ENCODE peak calls at places on chromosome 5, in four cellular contexts. I is K562, U is IMR-90, A is GM12878. W is an unnamed sample. For H3K4me1, the result is how much of the 10 kb centered on the place peaks cover.

GRCh38 chr5:168940712-168941111 is 360.2 kb downstream of the SLIT3 start:
- DNase-seq in I (no peak), U (no peak), A (no peak), W (no peak)

GRCh38 chr5:150298701-150299451 is 3.8 kb downstream of the ARSI start:
- DNase-seq in I (no peak), A (no peak), U (peak), W (no peak)

GRCh38 chr5:95900383-95900958 is 61.2 kb downstream of the ELL2 start:
- DNase-seq in A (no peak), U (peak), I (no peak), W (no peak)

GRCh38 chr5:177957241-177957640 is 38.8 kb downstream of the PROP1 start:
- DNase-seq in I (no peak), A (no peak), U (no peak), W (no peak)

GRCh38 chr5:173888473-173889135 is 455 bp downstream of the CPEB4 start:
- DNase-seq in I (peak), A (no peak), U (peak), W (peak)

GRCh38 chr5:95940758-95941682 is 20.6 kb downstream of the ELL2 start:
- DNase-seq in U (no peak), I (no peak), A (no peak), W (no peak)

GRCh38 chr5:133399247-133399891 is 213.0 kb downstream of the FSTL4 start:
- DNase-seq in U (no peak), A (no peak), I (no peak), W (no peak)

GRCh38 chr5:142109356-142110045 is 922 bp downstream of the NDFIP1 start:
- DNase-seq in I (no peak), A (no peak), U (peak), W (peak)

GRCh38 chr5:131709043-131709442 is 74.0 kb upstream of the RAPGEF6 start:
- DNase-seq in A (no peak), I (no peak), U (no peak), W (no peak)

GRCh38 chr5:79069488-79070001 is at the start of the genes BHMT2 and DMGDH:
- DNase-seq in A (no peak), I (no peak), U (peak), W (no peak)

GRCh38 chr5:29758986-29759421 is 1434.5 kb upstream of the CDH6 start:
- DNase-seq in A (no peak), I (no peak), U (no peak), W (no peak)

GRCh38 chr5:2168601-2169416 is 286.1 kb upstream of the IRX4 start:
- DNase-seq in I (no peak), A (no peak), U (no peak), W (no peak)

GRCh38 chr5:83077662-83078261 is 415 bp downstream of the XRCC4 start:
- DNase-seq in I (peak), U (peak), A (no peak), W (no peak)

GRCh38 chr5:39341934-39342333 is 22.4 kb downstream of the C9 start:
- DNase-seq in I (no peak), U (no peak), A (no peak), W (no peak)

GRCh38 chr5:120108586-120109254 is 355.4 kb upstream of the PRR16 start:
- DNase-seq in I (no peak), A (no peak), U (peak), W (no peak)

GRCh38 chr5:163760498-163760897 is 255.1 kb downstream of the MAT2B start:
- DNase-seq in I (no peak), A (no peak), U (peak), W (peak)

GRCh38 chr5:73908846-73909245 is 282.9 kb downstream of the ARHGEF28 start:
- DNase-seq in A (no peak), U (no peak), I (no peak), W (no peak)

GRCh38 chr5:146006470-146006869 is 70.1 kb downstream of the SH3RF2 start:
- DNase-seq in I (no peak), A (no peak), U (no peak), W (no peak)

GRCh38 chr5:93280518-93280917 is 300.5 kb downstream of the NR2F1-AS1 start:
- DNase-seq in U (no peak), A (no peak), I (no peak), W (peak)

GRCh38 chr5:52674815-52675545 is 112.7 kb upstream of the ITGA1 start:
- DNase-seq in A (no peak), I (no peak), U (peak), W (no peak)

GRCh38 chr5:157252741-157253465 is 13.0 kb upstream of the CYFIP2 start:
- DNase-seq in A (peak), I (no peak), U (peak), W (no peak)
- H3K9ac ChIP-seq in A (peak), I (no peak), U (no peak), W (no peak)

DNA sequence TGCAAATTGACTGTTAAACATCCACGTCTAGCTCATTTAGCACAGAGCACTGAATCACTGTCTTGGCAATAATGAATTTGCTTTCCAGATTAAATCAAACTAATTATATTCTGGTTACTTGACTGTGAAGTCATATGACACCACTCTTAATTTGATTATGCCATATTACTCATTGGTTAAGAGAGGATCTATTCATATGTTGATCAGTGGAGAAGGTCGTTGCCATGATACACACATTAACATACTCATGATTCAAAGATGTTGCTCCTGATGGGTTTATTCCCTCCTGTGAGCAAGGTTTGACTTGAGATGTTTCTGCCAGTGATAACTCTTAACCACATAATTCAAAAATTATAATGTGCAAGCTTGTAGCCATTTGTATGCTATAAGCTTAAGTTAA is 644.6 kb downstream of the EFNA5 start:
- DNase-seq in I (no peak), U (no peak), A (no peak), W (no peak)
- TF ChIP-seq FOS in I (no peak), U (no peak), A (no peak), W (no peak)

DNA sequence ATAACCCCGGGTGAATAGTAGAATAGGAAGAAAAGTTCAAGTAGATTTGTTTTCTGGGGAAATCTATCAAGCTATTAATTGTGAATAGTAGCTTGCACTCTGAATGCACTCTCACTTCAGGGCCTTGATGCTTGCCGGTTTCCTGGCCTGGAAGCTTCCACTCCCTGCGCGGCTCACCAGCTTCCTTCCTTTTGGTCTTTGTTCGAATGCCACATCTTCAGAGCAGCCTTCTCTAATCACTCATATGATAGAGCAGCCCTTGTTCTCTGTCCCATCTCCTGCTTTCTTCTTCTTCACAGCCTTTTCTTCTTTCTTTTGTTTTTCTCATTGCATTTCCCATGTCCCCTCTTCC is 146.7 kb downstream of the MAST4 start:
- DNase-seq in A (no peak), U (no peak), I (no peak), W (no peak)
- H3K4me1 ChIP-seq in A (under half), U (under half), I (under half), W (under half)

DNA sequence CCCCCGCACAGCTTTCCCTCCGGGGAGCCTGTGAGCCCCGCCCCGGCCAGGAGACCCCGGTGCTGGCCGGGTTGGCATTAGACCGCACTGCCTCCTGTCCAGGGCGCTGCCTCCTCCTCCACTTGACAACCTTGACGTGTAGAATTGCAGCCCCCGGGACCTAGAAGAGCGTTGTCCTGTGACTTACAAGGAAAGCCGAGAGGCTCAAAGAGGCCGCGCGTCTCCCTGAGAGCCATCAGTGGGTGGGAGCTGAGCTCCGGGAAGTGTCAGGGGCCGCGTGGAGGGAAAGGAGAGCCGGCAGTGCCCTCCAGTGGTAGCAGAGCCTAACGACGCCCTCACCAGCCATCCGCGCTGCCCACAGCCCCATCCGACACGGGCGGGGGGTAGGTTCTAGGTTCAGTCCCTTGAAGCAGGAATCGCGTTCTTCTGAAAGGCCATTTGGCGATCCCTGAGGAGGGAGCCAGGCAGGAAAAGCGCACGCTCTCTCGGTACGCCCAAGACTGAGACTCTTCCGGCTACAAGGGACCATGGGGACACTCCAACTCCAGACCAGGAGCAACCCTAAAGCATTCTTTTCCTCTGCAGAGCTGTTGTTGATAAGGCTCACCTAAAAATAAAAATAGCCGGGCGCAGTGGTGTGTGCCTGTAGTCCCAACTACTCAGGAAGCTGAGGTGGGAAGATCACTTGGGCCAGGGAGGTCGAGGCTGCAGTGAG is 40.6 kb upstream of the SAP30L start:
- DNase-seq in I (peak), A (no peak), U (peak), W (peak)
- H3K9ac ChIP-seq in I (no peak), A (peak), U (peak), W (peak)